ENCODE peak calls at places on chromosomes 3 and 15, in nine cellular contexts. T, E, S, I, Q, C, U, D and V are unnamed samples.

GRCh38 chr15:41001524-41001923 is 48.3 kb downstream of the CHAC1 start:
- DNase-seq in C (no peak), E (no peak), T (no peak), I (no peak), Q (no peak), S (no peak), D (no peak), U (no peak), V (no peak)

GRCh38 chr15:62896969-62897486 is 145.5 kb upstream of the TPM1 start:
- DNase-seq in E (peak; percentile 22), C (no peak), T (peak; percentile 100), Q (peak; percentile 95), S (no peak), D (peak; percentile 95), U (peak; percentile 51), I (no peak), V (peak; percentile 99)

GRCh38 chr15:79943820-79944219 is 27.2 kb downstream of the BCL2A1 start:
- DNase-seq in T (no peak), S (no peak), D (no peak), Q (no peak), C (no peak), E (no peak), I (no peak), U (no peak), V (no peak)

GRCh38 chr3:172522871-172523818 is at the start of gene TNFSF10:
- DNase-seq in E (no peak), Q (no peak), D (no peak), C (no peak), U (peak; percentile 12), T (no peak), I (peak; percentile 33), S (peak; percentile 60), V (no peak)

GRCh38 chr15:100114526-100114925 is 227.2 kb downstream of the ADAMTS17 start:
- DNase-seq in E (no peak), I (no peak), S (no peak), C (no peak), U (peak; percentile 70), Q (no peak), T (peak; percentile 66), D (no peak), V (no peak)

GRCh38 chr3:167166594-167167253 is 213.4 kb downstream of the ZBBX start:
- DNase-seq in U (peak; percentile 76), C (no peak), T (no peak), Q (no peak), E (no peak), S (no peak), D (no peak), I (no peak), V (no peak)

GRCh38 chr3:196645917-196646735 is 6.6 kb downstream of the NRROS start:
- DNase-seq in T (no peak), D (no peak), Q (no peak), U (no peak), E (no peak), I (no peak), C (no peak), S (no peak), V (no peak)

GRCh38 chr15:26867199-26868007 is 541 bp downstream of the GABRA5 start:
- DNase-seq in T (peak; percentile 1), C (no peak), D (no peak), E (no peak), Q (no peak), U (peak; percentile 54), S (no peak), I (no peak), V (no peak)

GRCh38 chr3:43996379-43997301 is 245.0 kb upstream of the TOPAZ1 start:
- DNase-seq in D (no peak), Q (no peak), S (no peak), E (no peak), C (no peak), U (peak; percentile 81), I (no peak), T (peak; percentile 63), V (peak; percentile 5)

GRCh38 chr3:106428565-106428994 is 559.8 kb upstream of the CBLB start:
- DNase-seq in C (peak; percentile 37), U (no peak), D (peak; percentile 90), I (no peak), Q (peak; percentile 99), S (no peak), E (no peak), T (peak; percentile 99), V (peak; percentile 98)

GRCh38 chr3:188749010-188749617 is 422.7 kb upstream of the TPRG1 start:
- DNase-seq in D (no peak), I (no peak), U (peak; percentile 77), T (no peak), C (peak; percentile 44), E (no peak), S (peak; percentile 49), Q (no peak), V (no peak)

GRCh38 chr3:84967767-84968581 is 9.2 kb downstream of the CADM2 start:
- DNase-seq in U (peak; percentile 69), D (no peak), C (no peak), T (no peak), E (no peak), S (no peak), Q (no peak), I (no peak), V (peak; percentile 51)

GRCh38 chr15:98983333-98983732 is 24.3 kb downstream of the PGPEP1L start:
- DNase-seq in Q (peak; percentile 57), D (peak; percentile 32), T (peak; percentile 77), U (no peak), C (no peak), E (no peak), S (no peak), I (no peak), V (peak; percentile 35)